ENCODE peak calls at places on chromosomes 11 and 22, in eight cellular contexts. G is mammary epithelial cell, J is tibial nerve, K is H1, B is gastrocnemius medialis, Y is cardiac muscle cell, S is pancreas, F is GM12878. W is an unnamed sample.

GRCh38 chr11:32829680-32830412 is at the start of gene PRRG4:
- DNase-seq in G (peak; percentile 90), J (peak; percentile 40), K (peak; percentile 80), B (peak; percentile 3), Y (peak; percentile 57), S (peak; percentile 73), F (no peak), W (peak; percentile 50)

GRCh38 chr11:96235725-96236124 is 107.3 kb downstream of the MAML2 start:
- DNase-seq in G (no peak), J (no peak), K (no peak), B (no peak), Y (no peak), S (no peak), F (no peak), W (no peak)

GRCh38 chr22:50326959-50327710 is at the start of gene DENND6B:
- DNase-seq in G (peak; percentile 64), J (peak; percentile 68), K (peak; percentile 86), B (peak; percentile 49), Y (peak; percentile 89), S (peak; percentile 85), F (no peak), W (peak; percentile 73)

GRCh38 chr22:19430890-19431541 is 517 bp downstream of the HIRA start:
- DNase-seq in G (peak; percentile 31), J (no peak), K (peak; percentile 67), B (no peak), Y (peak; percentile 39), S (peak; percentile 56), F (no peak), W (no peak)

GRCh38 chr11:76885390-76886097 is 24.8 kb downstream of the ACER3 start:
- DNase-seq in G (peak; percentile 79), J (no peak), K (no peak), B (no peak), Y (peak; percentile 79), S (no peak), F (no peak), W (peak; percentile 16)

GRCh38 chr11:42901084-42901483 is 410.7 kb upstream of the API5 start:
- DNase-seq in G (no peak), J (no peak), K (no peak), B (no peak), Y (no peak), S (no peak), F (no peak), W (no peak)

GRCh38 chr11:111631034-111631665 is 28.9 kb downstream of the SIK2 start:
- DNase-seq in G (peak; percentile 43), J (no peak), K (no peak), B (no peak), Y (no peak), S (no peak), F (no peak), W (no peak)

GRCh38 chr22:37715760-37716159 is 18.9 kb downstream of the TRIOBP start:
- DNase-seq in G (no peak), J (no peak), K (no peak), B (no peak), Y (no peak), S (no peak), F (no peak), W (no peak)

GRCh38 chr11:82046778-82047177 is 686.9 kb downstream of the FAM181B start:
- DNase-seq in G (no peak), J (no peak), K (no peak), B (no peak), Y (peak; percentile 38), S (no peak), F (no peak), W (no peak)

GRCh38 chr11:57800444-57801184 is 39.0 kb downstream of the CTNND1 start:
- DNase-seq in G (peak; percentile 86), J (no peak), K (no peak), B (no peak), Y (peak; percentile 78), S (peak; percentile 51), F (peak; percentile 56), W (no peak)

GRCh38 chr11:18706330-18707243 is 8.0 kb downstream of the TMEM86A start:
- DNase-seq in G (no peak), J (no peak), K (no peak), B (no peak), Y (peak; percentile 77), S (peak; percentile 55), F (no peak), W (peak; percentile 86)

GRCh38 chr11:95067042-95067827 is 516 bp downstream of the SRSF8 start:
- DNase-seq in G (peak; percentile 74), J (peak; percentile 67), K (peak; percentile 83), B (peak; percentile 66), Y (peak; percentile 84), S (peak; percentile 87), F (no peak), W (peak; percentile 88)

GRCh38 chr11:100777118-100777517 is 90.0 kb downstream of the ARHGAP42 start:
- DNase-seq in G (peak; percentile 86), J (no peak), K (no peak), B (no peak), Y (no peak), S (no peak), F (no peak), W (no peak)

GRCh38 chr22:45583504-45583903 is 80.8 kb downstream of the FBLN1 start:
- DNase-seq in G (no peak), J (no peak), K (no peak), B (no peak), Y (no peak), S (no peak), F (no peak), W (no peak)

GRCh38 chr22:46574993-46575914 is 37.8 kb upstream of the CELSR1 start:
- DNase-seq in G (peak; percentile 33), J (no peak), K (no peak), B (no peak), Y (peak; percentile 36), S (peak; percentile 83), F (no peak), W (peak; percentile 53)

GRCh38 chr11:74485868-74486267 is 7.7 kb downstream of the LIPT2 start:
- DNase-seq in G (no peak), J (no peak), K (no peak), B (no peak), Y (no peak), S (no peak), F (no peak), W (no peak)

GRCh38 chr11:61602775-61603569 is 22.1 kb upstream of the SYT7 start:
- DNase-seq in G (peak; percentile 98), J (peak; percentile 35), K (no peak), B (peak; percentile 69), Y (peak; percentile 97), S (peak; percentile 60), F (no peak), W (peak; percentile 65)

DNA sequence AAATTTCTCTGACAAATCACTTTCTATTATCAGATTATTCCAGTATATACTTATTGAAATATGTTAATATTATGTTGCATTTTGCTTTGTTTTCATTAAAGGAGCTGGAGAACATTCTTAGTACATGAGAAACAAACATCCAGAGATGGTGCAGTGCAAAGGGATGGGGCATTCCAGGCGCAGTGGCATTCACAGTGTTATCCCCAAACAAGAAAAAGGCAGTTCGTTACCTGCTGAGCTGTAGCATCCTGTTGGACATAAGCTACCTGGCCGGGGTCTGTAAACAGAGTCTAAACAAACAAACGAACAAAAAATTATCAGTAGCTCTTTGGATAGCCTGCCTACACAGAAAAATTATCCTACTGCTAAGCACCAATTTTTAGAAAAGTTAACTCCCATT is 47.4 kb downstream of the PRDM10 start:
- DNase-seq in G (no peak), J (no peak), K (no peak), B (no peak), Y (no peak), S (no peak), F (no peak), W (no peak)
- H3K4me3 ChIP-seq in G (no peak overlapping the region), J (no peak overlapping the region), K (no peak overlapping the region), B (no peak overlapping the region), Y (no peak overlapping the region), S (no peak overlapping the region), F (no peak overlapping the region), W (no peak overlapping the region)

GRCh38 chr22:49202226-49202625 is 625.4 kb downstream of the BRD1 start:
- DNase-seq in G (no peak), J (no peak), K (peak; percentile 20), B (no peak), Y (no peak), S (no peak), F (no peak), W (no peak)

GRCh38 chr22:49203863-49204598 is 623.6 kb downstream of the BRD1 start:
- DNase-seq in G (no peak), J (no peak), K (peak; percentile 39), B (no peak), Y (no peak), S (no peak), F (no peak), W (no peak)

GRCh38 chr22:49201046-49201970 is 626.4 kb downstream of the BRD1 start:
- DNase-seq in G (no peak), J (no peak), K (peak; percentile 14), B (no peak), Y (no peak), S (no peak), F (no peak), W (no peak)

GRCh38 chr22:49204599-49205214 is 623.0 kb downstream of the BRD1 start:
- DNase-seq in G (no peak), J (no peak), K (peak; percentile 10), B (no peak), Y (no peak), S (no peak), F (no peak), W (no peak)

GRCh38 chr22:49203091-49203862 is 624.4 kb downstream of the BRD1 start:
- DNase-seq in G (no peak), J (no peak), K (peak; percentile 45), B (no peak), Y (no peak), S (no peak), F (no peak), W (no peak)
- H3K4me1 ChIP-seq in G (no peaks in the 10 kb centered on the region), J (no peaks in the 10 kb centered on the region), K (no peaks in the 10 kb centered on the region), B (no peaks in the 10 kb centered on the region), Y (no peaks in the 10 kb centered on the region), S (no peaks in the 10 kb centered on the region), F (no peaks in the 10 kb centered on the region), W (no peaks in the 10 kb centered on the region)

GRCh38 chr11:64848779-64849599 is 4.5 kb upstream of the CDC42BPG start:
- DNase-seq in G (no peak), J (no peak), K (peak; percentile 75), B (no peak), Y (no peak), S (peak; percentile 82), F (no peak), W (no peak)

GRCh38 chr11:64851831-64852337 is 7.4 kb upstream of the CDC42BPG start:
- DNase-seq in G (no peak), J (no peak), K (no peak), B (no peak), Y (no peak), S (no peak), F (no peak), W (no peak)

GRCh38 chr11:64848214-64848778 is 3.8 kb upstream of the CDC42BPG start:
- DNase-seq in G (no peak), J (no peak), K (no peak), B (no peak), Y (no peak), S (no peak), F (no peak), W (no peak)

GRCh38 chr11:64850979-64851567 is 6.6 kb upstream of the CDC42BPG start:
- DNase-seq in G (no peak), J (no peak), K (peak; percentile 56), B (no peak), Y (no peak), S (no peak), F (peak; percentile 90), W (no peak)

GRCh38 chr11:64849600-64850356 is 5.3 kb upstream of the CDC42BPG start:
- DNase-seq in G (no peak), J (no peak), K (no peak), B (no peak), Y (peak; percentile 76), S (no peak), F (no peak), W (peak; percentile 79)
- TF ChIP-seq CTCF in G (no peak), J (no peak), K (no peak), B (no peak), Y (peak; percentile 34), S (no peak), F (no peak), W (no peak)

GRCh38 chr22:28743852-28744251 is 2.0 kb downstream of the HSCB start:
- DNase-seq in G (no peak), J (no peak), K (no peak), B (no peak), Y (no peak), S (no peak), F (no peak), W (no peak)
- H3K4me3 ChIP-seq in G (no peak overlapping the region), J (no peak overlapping the region), K (no peak overlapping the region), B (no peak overlapping the region), Y (no peak overlapping the region), S (no peak overlapping the region), F (no peak overlapping the region), W (no peak overlapping the region)

W was measured in heart right ventricle.